ENCODE peak calls at places on chromosome 19, in four cellular contexts. M is activated naive CD8-positive, alpha-beta T cell treated with anti-CD3 and anti-CD28 coated beads, Interleukin-2, amount 50 U/mL, for 24 hours; R is activated T-helper 1 cell treated with anti-CD3 and anti-CD28 coated beads, Interleukin-12 subunit alpha, Interleukin-12 subunit beta, Interleukin-2, Interleukin-4 antibody, amounts not matched to agents 30 ng/mL and 10 ng/mL and 1 ng/mL, durations not matched to agents 14 hours and 24 hours and 36 hours; B is NCI-H524. Y is an unnamed sample.

GRCh38 chr19:28463493-28464053 is 749.4 kb downstream of the UQCRFS1 start:
- DNase-seq in M (no peak), R (no peak), B (no peak), Y (no peak)

GRCh38 chr19:21022996-21023395 is 2.5 kb downstream of the ZNF430 start:
- DNase-seq in M (peak), R (no peak), B (no peak), Y (peak)

GRCh38 chr19:19285723-19286122 is 12.6 kb upstream of the TM6SF2 start:
- DNase-seq in M (no peak), R (no peak), B (no peak), Y (no peak)

GRCh38 chr19:36423925-36424324 is 5.5 kb upstream of the ZFP82 start:
- DNase-seq in M (no peak), R (no peak), B (no peak), Y (no peak)

GRCh38 chr19:18904334-18905057 is 8.5 kb upstream of the CERS1 start:
- DNase-seq in M (no peak), R (no peak), B (no peak), Y (no peak)

GRCh38 chr19:5137114-5137513 is 168.2 kb downstream of the KDM4B start:
- DNase-seq in M (no peak), R (no peak), B (no peak), Y (no peak)

GRCh38 chr19:8022275-8022674 is 16.8 kb upstream of the ELAVL1 start:
- DNase-seq in M (no peak), R (no peak), B (no peak), Y (no peak)

GRCh38 chr19:38265213-38265861 is 964 bp downstream of the SPINT2 start:
- DNase-seq in M (no peak), R (no peak), B (no peak), Y (no peak)

GRCh38 chr19:18290250-18291018 is 9.0 kb upstream of the JUND start:
- DNase-seq in M (peak), R (peak), B (no peak), Y (peak)

GRCh38 chr19:32917612-32917996 is 48.0 kb upstream of the SLC7A9 start:
- DNase-seq in M (no peak), R (no peak), B (no peak), Y (no peak)

GRCh38 chr19:44740351-44740824 is 8.1 kb upstream of the BCL3 start:
- DNase-seq in M (no peak), R (no peak), B (no peak), Y (no peak)

GRCh38 chr19:31589109-31589508 is 239.9 kb upstream of the TSHZ3 start:
- DNase-seq in M (no peak), R (no peak), B (no peak), Y (no peak)

GRCh38 chr19:3979289-3979673 is 6.0 kb downstream of the EEF2 start:
- DNase-seq in M (no peak), R (no peak), B (no peak), Y (no peak)